ENCODE peak calls at places on chromosome 19, in nine cellular contexts. One of them, this sample, is unnamed.

GRCh38 chr19:40560092-40560507 is 16.6 kb upstream of the SHKBP1 start:
- DNase-seq in frontal cortex: no peak
- DNase-seq in T-helper 1 cell: no peak
- DNase-seq in MCF 10A: no peak
- DNase-seq in HEK293T: no peak
- DNase-seq in germinal center: no peak
- DNase-seq in osteocyte: no peak
- DNase-seq in left colon: no peak
- DNase-seq in activated T-cell treated with anti-CD3 and anti-CD28 coated beads, Interleukin-2, amount 50 U/mL, for 72 hours: no peak
- DNase-seq in this sample: no peak

GRCh38 chr19:35211545-35212230 is 16.9 kb downstream of the FAM187B start:
- DNase-seq in germinal center: no peak
- DNase-seq in HEK293T: no peak
- DNase-seq in T-helper 1 cell: peak
- DNase-seq in left colon: peak
- DNase-seq in activated T-cell treated with anti-CD3 and anti-CD28 coated beads, Interleukin-2, amount 50 U/mL, for 72 hours: peak
- DNase-seq in MCF 10A: no peak
- DNase-seq in frontal cortex: no peak
- DNase-seq in osteocyte: no peak
- DNase-seq in this sample: no peak

GRCh38 chr19:39845621-39846175 is 481 bp downstream of the FBL start:
- DNase-seq in left colon: no peak
- DNase-seq in HEK293T: peak
- DNase-seq in activated T-cell treated with anti-CD3 and anti-CD28 coated beads, Interleukin-2, amount 50 U/mL, for 72 hours: no peak
- DNase-seq in T-helper 1 cell: no peak
- DNase-seq in germinal center: no peak
- DNase-seq in MCF 10A: peak
- DNase-seq in osteocyte: no peak
- DNase-seq in frontal cortex: no peak
- DNase-seq in this sample: no peak

GRCh38 chr19:18879579-18880373 is 16.2 kb downstream of the CERS1 start:
- DNase-seq in left colon: peak
- DNase-seq in MCF 10A: peak
- DNase-seq in germinal center: peak
- DNase-seq in HEK293T: peak
- DNase-seq in frontal cortex: no peak
- DNase-seq in activated T-cell treated with anti-CD3 and anti-CD28 coated beads, Interleukin-2, amount 50 U/mL, for 72 hours: no peak
- DNase-seq in osteocyte: no peak
- DNase-seq in T-helper 1 cell: no peak
- DNase-seq in this sample: peak

GRCh38 chr19:29491491-29491890 is 34.3 kb upstream of the VSTM2B start:
- DNase-seq in activated T-cell treated with anti-CD3 and anti-CD28 coated beads, Interleukin-2, amount 50 U/mL, for 72 hours: no peak
- DNase-seq in germinal center: no peak
- DNase-seq in HEK293T: no peak
- DNase-seq in MCF 10A: no peak
- DNase-seq in T-helper 1 cell: no peak
- DNase-seq in osteocyte: no peak
- DNase-seq in left colon: no peak
- DNase-seq in frontal cortex: no peak
- DNase-seq in this sample: no peak

GRCh38 chr19:14325863-14326262 is 55.4 kb upstream of the ADGRE5 start:
- DNase-seq in T-helper 1 cell: no peak
- DNase-seq in left colon: no peak
- DNase-seq in osteocyte: no peak
- DNase-seq in frontal cortex: no peak
- DNase-seq in germinal center: no peak
- DNase-seq in activated T-cell treated with anti-CD3 and anti-CD28 coated beads, Interleukin-2, amount 50 U/mL, for 72 hours: no peak
- DNase-seq in HEK293T: no peak
- DNase-seq in MCF 10A: no peak
- DNase-seq in this sample: no peak

GRCh38 chr19:7975037-7975436 is 30.4 kb downstream of the ELAVL1 start:
- DNase-seq in frontal cortex: no peak
- DNase-seq in germinal center: no peak
- DNase-seq in MCF 10A: no peak
- DNase-seq in HEK293T: no peak
- DNase-seq in left colon: no peak
- DNase-seq in osteocyte: no peak
- DNase-seq in T-helper 1 cell: no peak
- DNase-seq in activated T-cell treated with anti-CD3 and anti-CD28 coated beads, Interleukin-2, amount 50 U/mL, for 72 hours: no peak
- DNase-seq in this sample: no peak

GRCh38 chr19:2221250-2221831 is 14.8 kb downstream of the PLEKHJ1 start:
- DNase-seq in frontal cortex: no peak
- DNase-seq in left colon: no peak
- DNase-seq in HEK293T: no peak
- DNase-seq in germinal center: no peak
- DNase-seq in T-helper 1 cell: no peak
- DNase-seq in MCF 10A: no peak
- DNase-seq in osteocyte: no peak
- DNase-seq in activated T-cell treated with anti-CD3 and anti-CD28 coated beads, Interleukin-2, amount 50 U/mL, for 72 hours: no peak
- DNase-seq in this sample: no peak

GRCh38 chr19:45615795-45616708 is 14.0 kb upstream of the GPR4 start:
- DNase-seq in T-helper 1 cell: peak
- DNase-seq in osteocyte: peak
- DNase-seq in left colon: peak
- DNase-seq in HEK293T: peak
- DNase-seq in frontal cortex: peak
- DNase-seq in activated T-cell treated with anti-CD3 and anti-CD28 coated beads, Interleukin-2, amount 50 U/mL, for 72 hours: peak
- DNase-seq in MCF 10A: peak
- DNase-seq in germinal center: peak
- DNase-seq in this sample: peak

GRCh38 chr19:6423499-6424189 is 967 bp downstream of the KHSRP start:
- DNase-seq in frontal cortex: no peak
- DNase-seq in HEK293T: peak
- DNase-seq in MCF 10A: peak
- DNase-seq in left colon: peak
- DNase-seq in activated T-cell treated with anti-CD3 and anti-CD28 coated beads, Interleukin-2, amount 50 U/mL, for 72 hours: peak
- DNase-seq in osteocyte: no peak
- DNase-seq in T-helper 1 cell: no peak
- DNase-seq in germinal center: peak
- DNase-seq in this sample: no peak

GRCh38 chr19:38900816-38901215 is 1.0 kb downstream of the NFKBIB start:
- DNase-seq in frontal cortex: no peak
- DNase-seq in osteocyte: no peak
- DNase-seq in HEK293T: no peak
- DNase-seq in germinal center: no peak
- DNase-seq in activated T-cell treated with anti-CD3 and anti-CD28 coated beads, Interleukin-2, amount 50 U/mL, for 72 hours: no peak
- DNase-seq in T-helper 1 cell: no peak
- DNase-seq in left colon: no peak
- DNase-seq in MCF 10A: no peak
- DNase-seq in this sample: no peak

GRCh38 chr19:40143612-40144011 is 47.6 kb upstream of the MAP3K10 start:
- DNase-seq in osteocyte: no peak
- DNase-seq in left colon: peak
- DNase-seq in activated T-cell treated with anti-CD3 and anti-CD28 coated beads, Interleukin-2, amount 50 U/mL, for 72 hours: peak
- DNase-seq in HEK293T: no peak
- DNase-seq in germinal center: peak
- DNase-seq in MCF 10A: no peak
- DNase-seq in T-helper 1 cell: no peak
- DNase-seq in frontal cortex: peak
- DNase-seq in this sample: no peak

GRCh38 chr19:3710265-3710812 is 2.2 kb downstream of the TJP3 start:
- DNase-seq in frontal cortex: no peak
- DNase-seq in osteocyte: no peak
- DNase-seq in HEK293T: no peak
- DNase-seq in activated T-cell treated with anti-CD3 and anti-CD28 coated beads, Interleukin-2, amount 50 U/mL, for 72 hours: no peak
- DNase-seq in left colon: peak
- DNase-seq in T-helper 1 cell: no peak
- DNase-seq in MCF 10A: peak
- DNase-seq in germinal center: no peak
- DNase-seq in this sample: peak

GRCh38 chr19:1483979-1484428 is 5.0 kb upstream of the C19orf25 start:
- DNase-seq in osteocyte: no peak
- DNase-seq in HEK293T: no peak
- DNase-seq in left colon: no peak
- DNase-seq in frontal cortex: peak
- DNase-seq in activated T-cell treated with anti-CD3 and anti-CD28 coated beads, Interleukin-2, amount 50 U/mL, for 72 hours: no peak
- DNase-seq in MCF 10A: no peak
- DNase-seq in T-helper 1 cell: peak
- DNase-seq in germinal center: no peak
- DNase-seq in this sample: no peak

GRCh38 chr19:48964205-48965032 is 690 bp upstream of the FTL start:
- DNase-seq in MCF 10A: no peak
- DNase-seq in frontal cortex: peak
- DNase-seq in left colon: no peak
- DNase-seq in osteocyte: no peak
- DNase-seq in HEK293T: no peak
- DNase-seq in germinal center: no peak
- DNase-seq in T-helper 1 cell: no peak
- DNase-seq in activated T-cell treated with anti-CD3 and anti-CD28 coated beads, Interleukin-2, amount 50 U/mL, for 72 hours: peak
- DNase-seq in this sample: no peak

GRCh38 chr19:35292986-35293732 is 1.2 kb downstream of the MAG start:
- DNase-seq in germinal center: no peak
- DNase-seq in T-helper 1 cell: no peak
- DNase-seq in osteocyte: no peak
- DNase-seq in MCF 10A: no peak
- DNase-seq in left colon: no peak
- DNase-seq in activated T-cell treated with anti-CD3 and anti-CD28 coated beads, Interleukin-2, amount 50 U/mL, for 72 hours: no peak
- DNase-seq in HEK293T: no peak
- DNase-seq in frontal cortex: no peak
- DNase-seq in this sample: no peak

GRCh38 chr19:328025-328505 is 16.5 kb downstream of the MIER2 start:
- DNase-seq in MCF 10A: no peak
- DNase-seq in osteocyte: no peak
- DNase-seq in left colon: no peak
- DNase-seq in frontal cortex: no peak
- DNase-seq in germinal center: no peak
- DNase-seq in HEK293T: no peak
- DNase-seq in T-helper 1 cell: no peak
- DNase-seq in activated T-cell treated with anti-CD3 and anti-CD28 coated beads, Interleukin-2, amount 50 U/mL, for 72 hours: no peak
- DNase-seq in this sample: peak

GRCh38 chr19:42216653-42217521 is 590 bp downstream of the DEDD2 start:
- DNase-seq in activated T-cell treated with anti-CD3 and anti-CD28 coated beads, Interleukin-2, amount 50 U/mL, for 72 hours: peak
- DNase-seq in left colon: peak
- DNase-seq in germinal center: peak
- DNase-seq in frontal cortex: peak
- DNase-seq in HEK293T: peak
- DNase-seq in T-helper 1 cell: no peak
- DNase-seq in MCF 10A: peak
- DNase-seq in osteocyte: no peak
- DNase-seq in this sample: no peak

GRCh38 chr19:5338661-5339469 is 1.7 kb downstream of the PTPRS start:
- DNase-seq in MCF 10A: no peak
- DNase-seq in T-helper 1 cell: no peak
- DNase-seq in activated T-cell treated with anti-CD3 and anti-CD28 coated beads, Interleukin-2, amount 50 U/mL, for 72 hours: no peak
- DNase-seq in HEK293T: no peak
- DNase-seq in frontal cortex: peak
- DNase-seq in left colon: peak
- DNase-seq in germinal center: peak
- DNase-seq in osteocyte: no peak
- DNase-seq in this sample: no peak

GRCh38 chr19:11463391-11463790 is 17.5 kb downstream of the ELAVL3 start:
- DNase-seq in T-helper 1 cell: no peak
- DNase-seq in HEK293T: no peak
- DNase-seq in osteocyte: no peak
- DNase-seq in frontal cortex: no peak
- DNase-seq in germinal center: no peak
- DNase-seq in left colon: no peak
- DNase-seq in MCF 10A: no peak
- DNase-seq in activated T-cell treated with anti-CD3 and anti-CD28 coated beads, Interleukin-2, amount 50 U/mL, for 72 hours: no peak
- DNase-seq in this sample: no peak

GRCh38 chr19:17406039-17406886 is 833 bp upstream of the BST2 start:
- DNase-seq in activated T-cell treated with anti-CD3 and anti-CD28 coated beads, Interleukin-2, amount 50 U/mL, for 72 hours: peak
- DNase-seq in osteocyte: no peak
- DNase-seq in frontal cortex: no peak
- DNase-seq in germinal center: no peak
- DNase-seq in HEK293T: no peak
- DNase-seq in T-helper 1 cell: no peak
- DNase-seq in MCF 10A: peak
- DNase-seq in left colon: no peak
- DNase-seq in this sample: no peak

GRCh38 chr19:39362682-39363657 is 20.7 kb downstream of the SAMD4B start:
- DNase-seq in left colon: no peak
- DNase-seq in HEK293T: no peak
- DNase-seq in T-helper 1 cell: no peak
- DNase-seq in MCF 10A: peak
- DNase-seq in activated T-cell treated with anti-CD3 and anti-CD28 coated beads, Interleukin-2, amount 50 U/mL, for 72 hours: no peak
- DNase-seq in frontal cortex: no peak
- DNase-seq in germinal center: no peak
- DNase-seq in osteocyte: no peak
- DNase-seq in this sample: no peak

GRCh38 chr19:58381460-58382220 is 810 bp upstream of the ZNF837 start:
- DNase-seq in activated T-cell treated with anti-CD3 and anti-CD28 coated beads, Interleukin-2, amount 50 U/mL, for 72 hours: no peak
- DNase-seq in osteocyte: no peak
- DNase-seq in T-helper 1 cell: no peak
- DNase-seq in germinal center: no peak
- DNase-seq in HEK293T: no peak
- DNase-seq in left colon: peak
- DNase-seq in frontal cortex: no peak
- DNase-seq in MCF 10A: no peak
- DNase-seq in this sample: no peak

GRCh38 chr19:37964109-37964508 is 57.1 kb downstream of the SIPA1L3 start:
- DNase-seq in left colon: no peak
- DNase-seq in frontal cortex: no peak
- DNase-seq in activated T-cell treated with anti-CD3 and anti-CD28 coated beads, Interleukin-2, amount 50 U/mL, for 72 hours: no peak
- DNase-seq in germinal center: no peak
- DNase-seq in HEK293T: no peak
- DNase-seq in T-helper 1 cell: no peak
- DNase-seq in osteocyte: no peak
- DNase-seq in MCF 10A: no peak
- DNase-seq in this sample: no peak

GRCh38 chr19:43362179-43362578 is 8.7 kb downstream of the CD177 start:
- DNase-seq in activated T-cell treated with anti-CD3 and anti-CD28 coated beads, Interleukin-2, amount 50 U/mL, for 72 hours: no peak
- DNase-seq in HEK293T: no peak
- DNase-seq in T-helper 1 cell: no peak
- DNase-seq in MCF 10A: no peak
- DNase-seq in osteocyte: no peak
- DNase-seq in frontal cortex: no peak
- DNase-seq in left colon: no peak
- DNase-seq in germinal center: no peak
- DNase-seq in this sample: no peak

GRCh38 chr19:31349160-31349881 is at the start of gene TSHZ3:
- DNase-seq in germinal center: no peak
- DNase-seq in activated T-cell treated with anti-CD3 and anti-CD28 coated beads, Interleukin-2, amount 50 U/mL, for 72 hours: peak
- DNase-seq in MCF 10A: no peak
- DNase-seq in T-helper 1 cell: no peak
- DNase-seq in HEK293T: peak
- DNase-seq in osteocyte: peak
- DNase-seq in frontal cortex: peak
- DNase-seq in left colon: peak
- DNase-seq in this sample: no peak

GRCh38 chr19:48646192-48646911 is 365 bp upstream of the CA11 start:
- DNase-seq in HEK293T: peak
- DNase-seq in frontal cortex: peak
- DNase-seq in germinal center: peak
- DNase-seq in activated T-cell treated with anti-CD3 and anti-CD28 coated beads, Interleukin-2, amount 50 U/mL, for 72 hours: peak
- DNase-seq in MCF 10A: peak
- DNase-seq in T-helper 1 cell: peak
- DNase-seq in osteocyte: peak
- DNase-seq in left colon: peak
- DNase-seq in this sample: peak

GRCh38 chr19:46812898-46813569 is 24.6 kb upstream of the SLC1A5 start:
- DNase-seq in left colon: no peak
- DNase-seq in germinal center: no peak
- DNase-seq in osteocyte: no peak
- DNase-seq in T-helper 1 cell: no peak
- DNase-seq in MCF 10A: no peak
- DNase-seq in activated T-cell treated with anti-CD3 and anti-CD28 coated beads, Interleukin-2, amount 50 U/mL, for 72 hours: no peak
- DNase-seq in frontal cortex: no peak
- DNase-seq in HEK293T: no peak
- DNase-seq in this sample: no peak

GRCh38 chr19:32718286-32718685 is 1.3 kb upstream of the TDRD12 start:
- DNase-seq in frontal cortex: no peak
- DNase-seq in osteocyte: no peak
- DNase-seq in HEK293T: no peak
- DNase-seq in T-helper 1 cell: no peak
- DNase-seq in left colon: no peak
- DNase-seq in activated T-cell treated with anti-CD3 and anti-CD28 coated beads, Interleukin-2, amount 50 U/mL, for 72 hours: no peak
- DNase-seq in germinal center: no peak
- DNase-seq in MCF 10A: no peak
- DNase-seq in this sample: no peak

GRCh38 chr19:2164020-2164988 is 571 bp downstream of the DOT1L start:
- DNase-seq in HEK293T: no peak
- DNase-seq in T-helper 1 cell: no peak
- DNase-seq in germinal center: no peak
- DNase-seq in frontal cortex: no peak
- DNase-seq in osteocyte: no peak
- DNase-seq in activated T-cell treated with anti-CD3 and anti-CD28 coated beads, Interleukin-2, amount 50 U/mL, for 72 hours: peak
- DNase-seq in MCF 10A: no peak
- DNase-seq in left colon: no peak
- DNase-seq in this sample: no peak

GRCh38 chr19:17340302-17340870 is 3.0 kb downstream of the GTPBP3 start:
- DNase-seq in germinal center: no peak
- DNase-seq in left colon: peak
- DNase-seq in HEK293T: no peak
- DNase-seq in MCF 10A: peak
- DNase-seq in T-helper 1 cell: no peak
- DNase-seq in frontal cortex: no peak
- DNase-seq in activated T-cell treated with anti-CD3 and anti-CD28 coated beads, Interleukin-2, amount 50 U/mL, for 72 hours: no peak
- DNase-seq in osteocyte: no peak
- DNase-seq in this sample: no peak

This sample was measured in HCT116.